ENCODE peak calls at places on chromosomes 1 and 21, in four cellular contexts. One of them, this sample, is unnamed.

GRCh38 chr1:22077728-22078127 is 25.2 kb downstream of the CDC42 start:
- DNase-seq in cerebellar cortex: no peak
- DNase-seq in NCI-H524 treated with DMSO at 0.1 percent for 48 hours: no peak
- DNase-seq in prostate gland: no peak
- DNase-seq in this sample: no peak

GRCh38 chr1:1437904-1438376 is 2.5 kb downstream of the VWA1 start:
- DNase-seq in cerebellar cortex: no peak
- DNase-seq in NCI-H524 treated with DMSO at 0.1 percent for 48 hours: no peak
- DNase-seq in prostate gland: no peak
- DNase-seq in this sample: no peak

GRCh38 chr21:40516336-40516735 is 330.6 kb downstream of the DSCAM start:
- DNase-seq in cerebellar cortex: peak; percentile 85
- DNase-seq in NCI-H524 treated with DMSO at 0.1 percent for 48 hours: no peak
- DNase-seq in prostate gland: no peak
- DNase-seq in this sample: peak; percentile 89

GRCh38 chr1:232599178-232600041 is 30.5 kb downstream of the SIPA1L2 start:
- DNase-seq in cerebellar cortex: no peak
- DNase-seq in NCI-H524 treated with DMSO at 0.1 percent for 48 hours: no peak
- DNase-seq in prostate gland: no peak
- DNase-seq in this sample: no peak

GRCh38 chr21:26842300-26842699 is 2.9 kb downstream of the ADAMTS1 start:
- DNase-seq in cerebellar cortex: no peak
- DNase-seq in NCI-H524 treated with DMSO at 0.1 percent for 48 hours: no peak
- DNase-seq in prostate gland: no peak
- DNase-seq in this sample: no peak

GRCh38 chr21:44626262-44626661 is 631 bp upstream of the KRTAP10-9 start:
- DNase-seq in cerebellar cortex: no peak
- DNase-seq in NCI-H524 treated with DMSO at 0.1 percent for 48 hours: no peak
- DNase-seq in prostate gland: no peak
- DNase-seq in this sample: no peak

GRCh38 chr1:222792744-222793143 is 22.1 kb upstream of the DISP1 start:
- DNase-seq in cerebellar cortex: peak; percentile 17
- DNase-seq in NCI-H524 treated with DMSO at 0.1 percent for 48 hours: no peak
- DNase-seq in prostate gland: no peak
- DNase-seq in this sample: no peak

GRCh38 chr1:58545591-58546519 is 671 bp downstream of the OMA1 start:
- DNase-seq in cerebellar cortex: peak; percentile 73
- DNase-seq in NCI-H524 treated with DMSO at 0.1 percent for 48 hours: peak; percentile 47
- DNase-seq in prostate gland: peak; percentile 77
- DNase-seq in this sample: peak; percentile 74

GRCh38 chr1:5596651-5597050 is 395.6 kb downstream of the NPHP4 start:
- DNase-seq in cerebellar cortex: no peak
- DNase-seq in NCI-H524 treated with DMSO at 0.1 percent for 48 hours: no peak
- DNase-seq in prostate gland: no peak
- DNase-seq in this sample: no peak

GRCh38 chr1:155093938-155094621 is 15.4 kb downstream of the EFNA3 start:
- DNase-seq in cerebellar cortex: peak; percentile 70
- DNase-seq in NCI-H524 treated with DMSO at 0.1 percent for 48 hours: peak; percentile 34
- DNase-seq in prostate gland: no peak
- DNase-seq in this sample: peak; percentile 57

GRCh38 chr1:162153374-162153773 is 83.9 kb downstream of the NOS1AP start:
- DNase-seq in cerebellar cortex: no peak
- DNase-seq in NCI-H524 treated with DMSO at 0.1 percent for 48 hours: no peak
- DNase-seq in prostate gland: no peak
- DNase-seq in this sample: no peak

GRCh38 chr1:206839006-206839560 is 26.3 kb upstream of the IL20 start:
- DNase-seq in cerebellar cortex: no peak
- DNase-seq in NCI-H524 treated with DMSO at 0.1 percent for 48 hours: no peak
- DNase-seq in prostate gland: no peak
- DNase-seq in this sample: no peak

GRCh38 chr1:231836227-231836893 is 209.8 kb downstream of the DISC1 start:
- DNase-seq in cerebellar cortex: no peak
- DNase-seq in NCI-H524 treated with DMSO at 0.1 percent for 48 hours: no peak
- DNase-seq in prostate gland: no peak
- DNase-seq in this sample: no peak

GRCh38 chr1:117110774-117111173 is 10.8 kb downstream of the TRIM45 start:
- DNase-seq in cerebellar cortex: no peak
- DNase-seq in NCI-H524 treated with DMSO at 0.1 percent for 48 hours: no peak
- DNase-seq in prostate gland: no peak
- DNase-seq in this sample: no peak

GRCh38 chr1:7390604-7391000 is 380.5 kb upstream of the VAMP3 start:
- DNase-seq in cerebellar cortex: no peak
- DNase-seq in NCI-H524 treated with DMSO at 0.1 percent for 48 hours: no peak
- DNase-seq in prostate gland: no peak
- DNase-seq in this sample: no peak

GRCh38 chr21:34688145-34688544 is 19.4 kb downstream of the CLIC6 start:
- DNase-seq in cerebellar cortex: no peak
- DNase-seq in NCI-H524 treated with DMSO at 0.1 percent for 48 hours: no peak
- DNase-seq in prostate gland: no peak
- DNase-seq in this sample: no peak

GRCh38 chr1:218165687-218166088 is 119.4 kb upstream of the RRP15 start:
- DNase-seq in cerebellar cortex: no peak
- DNase-seq in NCI-H524 treated with DMSO at 0.1 percent for 48 hours: peak; percentile 5
- DNase-seq in prostate gland: no peak
- DNase-seq in this sample: no peak

GRCh38 chr21:26851109-26851944 is 6.1 kb upstream of the ADAMTS1 start:
- DNase-seq in cerebellar cortex: no peak
- DNase-seq in NCI-H524 treated with DMSO at 0.1 percent for 48 hours: no peak
- DNase-seq in prostate gland: no peak
- DNase-seq in this sample: no peak

GRCh38 chr1:51392241-51392640 is 61.9 kb upstream of the TTC39A start:
- DNase-seq in cerebellar cortex: no peak
- DNase-seq in NCI-H524 treated with DMSO at 0.1 percent for 48 hours: no peak
- DNase-seq in prostate gland: no peak
- DNase-seq in this sample: no peak

GRCh38 chr21:42269382-42269781 is 45.8 kb downstream of the TFF3 start:
- DNase-seq in cerebellar cortex: no peak
- DNase-seq in NCI-H524 treated with DMSO at 0.1 percent for 48 hours: no peak
- DNase-seq in prostate gland: no peak
- DNase-seq in this sample: no peak

GRCh38 chr1:1356166-1356795 is 2.1 kb downstream of the MXRA8 start:
- DNase-seq in cerebellar cortex: no peak
- DNase-seq in NCI-H524 treated with DMSO at 0.1 percent for 48 hours: no peak
- DNase-seq in prostate gland: no peak
- DNase-seq in this sample: no peak

GRCh38 chr21:38440746-38441145 is 57.5 kb downstream of the ERG start:
- DNase-seq in cerebellar cortex: no peak
- DNase-seq in NCI-H524 treated with DMSO at 0.1 percent for 48 hours: no peak
- DNase-seq in prostate gland: no peak
- DNase-seq in this sample: no peak

GRCh38 chr21:35236090-35236489 is 187.0 kb upstream of the RUNX1 start:
- DNase-seq in cerebellar cortex: no peak
- DNase-seq in NCI-H524 treated with DMSO at 0.1 percent for 48 hours: no peak
- DNase-seq in prostate gland: no peak
- DNase-seq in this sample: no peak

GRCh38 chr1:222057162-222057561 is 315.3 kb upstream of the DUSP10 start:
- DNase-seq in cerebellar cortex: no peak
- DNase-seq in NCI-H524 treated with DMSO at 0.1 percent for 48 hours: no peak
- DNase-seq in prostate gland: no peak
- DNase-seq in this sample: no peak

GRCh38 chr21:38289697-38290096 is 32.9 kb downstream of the KCNJ15 start:
- DNase-seq in cerebellar cortex: no peak
- DNase-seq in NCI-H524 treated with DMSO at 0.1 percent for 48 hours: no peak
- DNase-seq in prostate gland: no peak
- DNase-seq in this sample: no peak

GRCh38 chr1:91835087-91835521 is 50.8 kb downstream of the TGFBR3 start:
- DNase-seq in cerebellar cortex: no peak
- DNase-seq in NCI-H524 treated with DMSO at 0.1 percent for 48 hours: no peak
- DNase-seq in prostate gland: no peak
- DNase-seq in this sample: no peak

This sample was measured in G401.